ENCODE peak calls at places on chromosomes 1 and 21, in eight cellular contexts. L, P, N, W, I, D, O and F are unnamed samples.

GRCh38 chr1:227058321-227058751 is 118.2 kb downstream of the COQ8A start:
- DNase-seq in L (no peak), P (no peak), N (no peak), W (peak), I (no peak), D (no peak), O (no peak), F (no peak)

GRCh38 chr1:34924759-34925555 is 4.5 kb downstream of the DLGAP3 start:
- DNase-seq in L (peak), P (peak), N (no peak), W (peak), I (peak), D (peak), O (peak), F (peak)

GRCh38 chr1:203686091-203686632 is 59.5 kb downstream of the ATP2B4 start:
- DNase-seq in L (no peak), P (no peak), N (no peak), W (no peak), I (no peak), D (no peak), O (no peak), F (no peak)

GRCh38 chr21:24290151-24290833 is 1317.0 kb downstream of the MRPL39 start:
- DNase-seq in L (peak), P (peak), N (no peak), W (no peak), I (no peak), D (no peak), O (no peak), F (no peak)

GRCh38 chr1:167548059-167548932 is 5.3 kb downstream of the CREG1 start:
- DNase-seq in L (no peak), P (no peak), N (no peak), W (peak), I (no peak), D (no peak), O (no peak), F (no peak)

GRCh38 chr1:223834660-223835263 is 11.0 kb downstream of the TP53BP2 start:
- DNase-seq in L (peak), P (peak), N (no peak), W (peak), I (no peak), D (no peak), O (no peak), F (no peak)

GRCh38 chr1:16352842-16353535 is 709 bp upstream of the FBXO42 start:
- DNase-seq in L (no peak), P (peak), N (no peak), W (no peak), I (no peak), D (no peak), O (no peak), F (no peak)

GRCh38 chr1:97348599-97349265 is 572.1 kb downstream of the DPYD start:
- DNase-seq in L (no peak), P (no peak), N (no peak), W (peak), I (no peak), D (no peak), O (no peak), F (no peak)

GRCh38 chr1:51551081-51551480 is 32.0 kb upstream of the EPS15 start:
- DNase-seq in L (no peak), P (no peak), N (no peak), W (no peak), I (no peak), D (no peak), O (no peak), F (no peak)